ENCODE peak calls at places on chromosomes 5 and 9, in five cellular contexts. H is sigmoid colon, B is IMR-90, Y is dorsolateral prefrontal cortex, Q is neural progenitor cell. R is an unnamed sample.

GRCh38 chr9:94135222-94135621 is 51.0 kb downstream of the PTPDC1 start:
- DNase-seq in Q (no peak), B (peak; percentile 81), H (peak; percentile 86), Y (no peak), R (peak; percentile 50)

GRCh38 chr5:83331842-83332241 is 139.7 kb upstream of the VCAN start:
- DNase-seq in Q (no peak), Y (no peak), B (peak; percentile 72), H (no peak), R (peak; percentile 18)

GRCh38 chr5:5165541-5166002 is 25.4 kb downstream of the ADAMTS16 start:
- DNase-seq in Q (no peak), H (no peak), Y (no peak), B (no peak), R (no peak)

GRCh38 chr5:181121675-181122561 is 9.1 kb downstream of the OR2V1 start:
- DNase-seq in Q (no peak), B (no peak), H (peak; percentile 69), Y (no peak), R (no peak)

GRCh38 chr5:104606258-104606829 is 1043.8 kb upstream of the NUDT12 start:
- DNase-seq in B (no peak), H (no peak), Q (no peak), Y (no peak), R (no peak)

GRCh38 chr9:122816163-122816867 is 12.1 kb downstream of the PDCL start:
- DNase-seq in H (no peak), Q (no peak), B (no peak), Y (peak; percentile 34), R (no peak)

GRCh38 chr9:16680965-16681658 is 189.4 kb downstream of the BNC2 start:
- DNase-seq in H (no peak), Q (no peak), B (peak; percentile 59), Y (no peak), R (no peak)

GRCh38 chr9:136433849-136434579 is 5.6 kb downstream of the INPP5E start:
- DNase-seq in Y (no peak), B (no peak), Q (no peak), H (no peak), R (no peak)

GRCh38 chr5:757346-757930 is 27.1 kb downstream of the ZDHHC11B start:
- DNase-seq in B (no peak), H (peak; percentile 63), Q (peak; percentile 27), Y (no peak), R (no peak)

GRCh38 chr9:113369583-113370140 is 7.1 kb downstream of the HDHD3 start:
- DNase-seq in B (no peak), H (no peak), Q (no peak), Y (no peak), R (no peak)

GRCh38 chr9:36592801-36593583 is 20.3 kb downstream of the MELK start:
- DNase-seq in Q (no peak), B (peak; percentile 24), Y (no peak), H (no peak), R (no peak)

GRCh38 chr5:37730896-37731455 is 108.9 kb downstream of the GDNF start:
- DNase-seq in H (no peak), Y (peak; percentile 24), Q (no peak), B (no peak), R (no peak)

GRCh38 chr5:157823655-157824054 is 35.3 kb downstream of the CLINT1 start:
- DNase-seq in Y (no peak), Q (no peak), B (no peak), H (no peak), R (no peak)

GRCh38 chr5:177133845-177134652 is 476 bp downstream of the NSD1 start:
- DNase-seq in H (peak; percentile 80), B (peak; percentile 29), Q (peak; percentile 91), Y (peak; percentile 45), R (peak; percentile 39)

GRCh38 chr5:39906146-39906545 is 481.4 kb upstream of the DAB2 start:
- DNase-seq in B (no peak), Q (no peak), H (no peak), Y (no peak), R (peak; percentile 25)

GRCh38 chr9:137317979-137318511 is 16.0 kb upstream of the NRARP start:
- DNase-seq in Y (no peak), Q (no peak), B (no peak), H (peak; percentile 54), R (no peak)

GRCh38 chr5:153901449-153901848 is 137.3 kb downstream of the FAM114A2 start:
- DNase-seq in Q (no peak), Y (no peak), B (no peak), H (no peak), R (peak; percentile 7)

GRCh38 chr9:127930298-127931091 is at the start of gene PIP5KL1:
- DNase-seq in B (peak; percentile 82), Q (peak; percentile 96), Y (peak; percentile 93), H (peak; percentile 88), R (peak; percentile 79)

GRCh38 chr9:3331801-3332200 is 194.0 kb downstream of the RFX3 start:
- DNase-seq in Y (no peak), H (no peak), Q (peak; percentile 13), B (no peak), R (peak; percentile 18)

GRCh38 chr5:15601853-15602252 is 101.9 kb downstream of the FBXL7 start:
- DNase-seq in B (no peak), Y (peak; percentile 5), Q (no peak), H (no peak), R (no peak)
- TF ChIP-seq CTCF in B (no peak), Y (no peak), Q (no peak), H (no peak), R (no peak)

GRCh38 chr5:95838552-95838951 is 16.0 kb upstream of the GLRX start:
- DNase-seq in Q (no peak), Y (no peak), B (no peak), H (no peak), R (no peak)

GRCh38 chr5:95837492-95837891 is 15.0 kb upstream of the GLRX start:
- DNase-seq in Q (no peak), Y (no peak), B (no peak), H (no peak), R (no peak)

GRCh38 chr5:95838001-95838520 is 15.5 kb upstream of the GLRX start:
- DNase-seq in Y (peak; percentile 39), H (no peak), Q (no peak), B (no peak), R (no peak)

GRCh38 chr5:95836544-95836943 is 14.0 kb upstream of the GLRX start:
- DNase-seq in B (no peak), Q (no peak), Y (no peak), H (no peak), R (no peak)

DNA sequence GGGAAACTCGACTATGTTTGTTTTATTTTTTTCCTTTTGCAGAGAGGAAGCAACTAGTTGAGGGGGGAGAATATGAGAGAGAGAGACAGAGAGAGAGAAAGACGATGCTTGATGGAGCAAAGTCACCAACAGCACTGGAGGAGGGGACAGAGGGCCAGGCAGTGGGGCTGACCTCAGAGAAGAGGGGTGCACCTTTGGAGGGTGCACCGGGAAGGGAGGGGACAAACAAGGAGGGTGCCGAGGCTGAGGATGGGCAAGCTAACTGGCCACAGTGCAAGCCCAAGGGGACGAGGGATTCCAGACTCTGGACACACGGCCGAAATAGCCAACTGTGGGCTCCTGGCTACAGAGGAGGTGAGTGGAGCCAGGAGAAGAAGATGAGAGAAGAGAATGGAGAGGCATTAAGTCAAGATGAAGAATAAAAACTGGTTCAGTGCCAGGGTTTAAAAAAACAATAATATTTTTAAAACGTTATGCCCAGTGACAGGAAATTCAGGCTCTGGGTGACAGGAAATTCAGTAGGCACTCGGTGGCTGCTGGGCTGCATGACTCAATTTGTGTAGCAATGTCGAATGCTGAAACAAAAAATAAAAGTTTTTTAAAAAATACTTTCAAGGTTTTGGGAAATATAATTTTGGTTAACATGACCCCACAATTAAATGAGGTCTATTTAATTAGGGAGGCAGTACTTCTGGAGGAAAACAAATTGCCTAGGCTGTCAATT is 13.3 kb upstream of the GLRX start:
- DNase-seq in Q (no peak), Y (no peak), B (no peak), H (no peak), R (no peak)
- H3K4me3 ChIP-seq in Q (no peak overlapping the region), Y (no peak overlapping the region), B (no peak overlapping the region), H (peak overlapping the region; percentile 59), R (no peak overlapping the region)

GRCh38 chr5:59496524-59497134 is 396.9 kb downstream of the PDE4D start:
- DNase-seq in B (peak; percentile 5), H (no peak), Q (peak; percentile 9), Y (no peak), R (peak; percentile 49)
- TF ChIP-seq CTCF in B (peak; percentile 51), H (no peak), Q (peak; percentile 49), Y (no peak), R (peak; percentile 63)

GRCh38 chr5:137747848-137748247 is 6.3 kb downstream of the HNRNPA0 start:
- DNase-seq in Q (no peak), Y (no peak), B (no peak), H (no peak), R (no peak)

GRCh38 chr5:137752873-137753226 is 1.3 kb downstream of the HNRNPA0 start:
- DNase-seq in H (no peak), Q (no peak), B (no peak), Y (no peak), R (peak; percentile 24)

GRCh38 chr5:137753227-137753985 is 757 bp downstream of the HNRNPA0 start:
- DNase-seq in H (peak; percentile 80), B (no peak), Y (no peak), Q (peak; percentile 63), R (no peak)

GRCh38 chr5:137751869-137752491 is 2.2 kb downstream of the HNRNPA0 start:
- DNase-seq in B (peak; percentile 80), H (no peak), Q (peak; percentile 74), Y (no peak), R (peak; percentile 80)

DNA sequence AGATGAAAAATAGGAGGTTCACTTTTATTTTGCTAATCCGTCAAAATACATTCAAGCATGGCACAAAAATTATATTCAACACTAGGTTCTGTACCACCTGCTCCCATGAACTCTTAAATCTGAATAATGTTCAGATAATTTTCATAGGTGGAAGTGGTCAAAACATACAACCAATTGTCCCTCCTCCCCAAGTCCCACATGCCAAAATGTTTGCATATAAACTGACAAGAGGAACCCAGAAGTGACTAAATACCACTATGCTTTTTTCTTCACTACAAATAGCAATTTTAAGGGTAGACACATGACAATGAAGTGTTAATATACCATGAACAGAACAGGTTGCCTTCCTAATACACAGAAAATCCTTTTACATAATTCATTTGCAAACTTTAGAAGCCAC is 3.7 kb downstream of the HNRNPA0 start:
- DNase-seq in B (no peak), Q (no peak), Y (no peak), H (no peak), R (no peak)
- H3K4me3 ChIP-seq in B (no peak overlapping the region), Q (peak overlapping the region; percentile 91), Y (no peak overlapping the region), H (no peak overlapping the region), R (no peak overlapping the region)

GRCh38 chr9:91395106-91395552 is 28.5 kb downstream of the NFIL3 start:
- DNase-seq in Y (no peak), B (peak; percentile 53), Q (no peak), H (no peak), R (peak; percentile 90)
- TF ChIP-seq CTCF in Y (no peak), B (no peak), Q (no peak), H (no peak), R (no peak)